ENCODE peak calls at places on chromosome 5, in four cellular contexts. P is naive thymus-derived CD4-positive, alpha-beta T cell; I is CD8-positive, alpha-beta memory T cell; G is spleen. R is an unnamed sample.
A peak's percentile ranks its signal among the peaks of the same experiment; 100 is the strongest.

GRCh38 chr5:96031180-96031579 is 69.5 kb upstream of the ELL2 start:
- DNase-seq in I (no peak), P (no peak), G (no peak), R (no peak)

GRCh38 chr5:64887910-64888309 is 119.2 kb downstream of the CWC27 start:
- DNase-seq in P (no peak), G (no peak), I (no peak), R (no peak)

GRCh38 chr5:150271296-150271692 is 18.3 kb downstream of the CAMK2A start:
- DNase-seq in P (no peak), G (no peak), I (no peak), R (no peak)

GRCh38 chr5:16970826-16971225 is 34.7 kb upstream of the MYO10 start:
- DNase-seq in P (no peak), I (no peak), G (no peak), R (no peak)

GRCh38 chr5:85670417-85670816 is 947.3 kb upstream of the COX7C start:
- DNase-seq in P (no peak), I (no peak), G (no peak), R (no peak)

GRCh38 chr5:74251106-74252032 is 389.2 kb downstream of the ENC1 start:
- DNase-seq in P (no peak), G (no peak), I (no peak), R (no peak)

GRCh38 chr5:81397169-81397568 is 3.2 kb upstream of the ACOT12 start:
- DNase-seq in G (no peak), I (no peak), P (no peak), R (no peak)

GRCh38 chr5:75361310-75361709 is 24.3 kb downstream of the HMGCR start:
- DNase-seq in I (no peak), G (no peak), P (no peak), R (no peak)

GRCh38 chr5:172733179-172733973 is 37.6 kb downstream of the DUSP1 start:
- DNase-seq in P (no peak), I (no peak), G (no peak), R (no peak)

GRCh38 chr5:134024811-134025210 is 20.0 kb upstream of the VDAC1 start:
- DNase-seq in G (peak; percentile 36), P (no peak), I (no peak), R (no peak)

GRCh38 chr5:51378061-51378409 is 5.2 kb upstream of the ISL1 start:
- DNase-seq in I (no peak), G (no peak), P (no peak), R (no peak)

GRCh38 chr5:125376059-125376641 is 629.7 kb upstream of the ZNF608 start:
- DNase-seq in P (no peak), I (no peak), G (no peak), R (no peak)

GRCh38 chr5:10069781-10070313 is 179.8 kb downstream of the ATPSCKMT start:
- DNase-seq in G (no peak), P (no peak), I (no peak), R (no peak)

GRCh38 chr5:13478831-13479465 is 465.5 kb downstream of the DNAH5 start:
- DNase-seq in I (no peak), P (no peak), G (no peak), R (no peak)

GRCh38 chr5:95712347-95712958 is 18.7 kb upstream of the RHOBTB3 start:
- DNase-seq in G (no peak), I (no peak), P (no peak), R (no peak)

GRCh38 chr5:64576241-64576640 is 70.4 kb downstream of the RGS7BP start:
- DNase-seq in G (no peak), P (no peak), I (no peak), R (no peak)

GRCh38 chr5:131968396-131968954 is 23.0 kb upstream of the MEIKIN start:
- DNase-seq in G (no peak), P (no peak), I (no peak), R (no peak)

GRCh38 chr5:73939535-73939934 is 313.5 kb downstream of the ARHGEF28 start:
- DNase-seq in G (no peak), P (no peak), I (no peak), R (no peak)

GRCh38 chr5:168898261-168898911 is 319.2 kb upstream of the PANK3 start:
- DNase-seq in P (no peak), I (no peak), G (no peak), R (no peak)

GRCh38 chr5:119395080-119395836 is 39.4 kb downstream of the TNFAIP8 start:
- DNase-seq in I (no peak), G (no peak), P (no peak), R (no peak)

GRCh38 chr5:111830333-111830732 is 73.3 kb upstream of the NREP start:
- DNase-seq in G (no peak), P (no peak), I (no peak), R (no peak)

GRCh38 chr5:633521-633955 is 21.4 kb downstream of the CEP72 start:
- DNase-seq in I (no peak), P (no peak), G (peak; percentile 54), R (no peak)

GRCh38 chr5:39161578-39161977 is 57.8 kb downstream of the FYB1 start:
- DNase-seq in G (no peak), I (no peak), P (no peak), R (no peak)

GRCh38 chr5:31827862-31828261 is 188.9 kb downstream of the PDZD2 start:
- DNase-seq in P (no peak), G (no peak), I (no peak), R (no peak)

GRCh38 chr5:91189480-91190332 is 193.4 kb downstream of the ARRDC3 start:
- DNase-seq in G (no peak), I (no peak), P (no peak), R (no peak)

GRCh38 chr5:5246736-5247135 is 106.6 kb downstream of the ADAMTS16 start:
- DNase-seq in G (no peak), I (no peak), P (no peak), R (no peak)

DNA sequence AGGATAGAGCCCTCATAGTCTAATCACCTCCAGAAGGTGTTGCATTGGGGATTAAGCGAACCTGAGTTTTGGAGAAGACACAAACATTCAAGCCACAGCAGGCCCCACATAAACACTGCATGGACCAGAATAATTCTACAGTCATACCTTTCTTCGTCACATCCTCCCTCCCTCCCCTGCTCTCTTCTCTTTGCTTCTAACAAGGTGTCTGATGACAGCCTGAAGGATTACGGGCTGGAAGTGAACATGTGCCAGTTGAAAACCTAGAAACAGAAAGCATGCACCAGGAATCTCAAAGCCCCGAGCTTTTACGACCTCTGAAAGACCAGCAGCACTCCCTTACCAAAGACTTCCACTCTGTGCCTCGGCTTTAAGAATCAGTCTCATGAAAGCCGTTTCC is 21.1 kb downstream of the MSX2 start:
- DNase-seq in P (no peak), G (no peak), I (no peak), R (no peak)
- H3K27me3 ChIP-seq in P (peaks cover 9% of the 10 kb centered on the region), G (peaks cover 56% of the 10 kb centered on the region), I (no peaks in the 10 kb centered on the region), R (no peaks in the 10 kb centered on the region)

GRCh38 chr5:135608761-135609443 is 30.1 kb upstream of the CXCL14 start:
- DNase-seq in P (no peak), G (no peak), I (no peak), R (no peak)
- H3K27me3 ChIP-seq in P (no peaks in the 10 kb centered on the region), G (peaks cover 39% of the 10 kb centered on the region), I (no peaks in the 10 kb centered on the region), R (no peaks in the 10 kb centered on the region)

DNA sequence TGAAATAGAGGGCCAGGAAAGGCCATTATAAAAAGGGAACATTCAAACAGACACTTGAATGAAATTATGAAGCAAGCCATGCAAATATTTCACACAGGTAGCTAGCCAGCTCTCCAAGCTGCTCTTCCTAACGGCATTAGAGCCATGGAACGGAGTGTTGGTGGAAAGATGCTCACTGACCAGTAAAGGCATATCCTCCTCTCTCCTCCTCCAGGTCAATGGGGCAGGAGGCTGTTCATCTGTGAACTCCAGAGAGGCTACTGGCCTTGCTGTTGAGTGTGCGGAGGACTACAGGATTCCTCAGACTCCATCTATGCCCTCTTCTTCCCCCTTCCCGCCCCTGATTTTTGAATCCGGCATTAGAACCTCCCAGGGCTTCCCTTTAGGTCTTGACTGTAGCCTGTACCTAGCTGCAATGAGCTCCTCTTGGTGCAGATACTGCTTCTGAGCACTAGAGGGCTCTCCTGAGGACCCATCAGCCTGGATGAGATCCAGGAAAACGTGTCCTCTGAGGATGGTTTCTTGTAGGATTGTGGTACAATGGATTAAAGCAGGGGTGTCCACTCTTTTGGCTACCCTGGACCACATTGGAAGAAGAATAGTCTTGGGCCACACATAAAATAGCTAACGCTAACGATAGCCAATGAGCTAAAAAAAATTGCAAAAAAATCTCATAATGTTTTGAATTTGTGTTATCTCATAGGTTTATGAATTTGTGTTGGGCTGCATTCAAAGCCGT is 162.2 kb downstream of the SREK1 start:
- DNase-seq in G (no peak), P (peak; percentile 10), I (no peak), R (no peak)
- H3K27me3 ChIP-seq in G (peaks cover 20% of the 10 kb centered on the region), P (no peaks in the 10 kb centered on the region), I (no peaks in the 10 kb centered on the region), R (no peaks in the 10 kb centered on the region)

DNA sequence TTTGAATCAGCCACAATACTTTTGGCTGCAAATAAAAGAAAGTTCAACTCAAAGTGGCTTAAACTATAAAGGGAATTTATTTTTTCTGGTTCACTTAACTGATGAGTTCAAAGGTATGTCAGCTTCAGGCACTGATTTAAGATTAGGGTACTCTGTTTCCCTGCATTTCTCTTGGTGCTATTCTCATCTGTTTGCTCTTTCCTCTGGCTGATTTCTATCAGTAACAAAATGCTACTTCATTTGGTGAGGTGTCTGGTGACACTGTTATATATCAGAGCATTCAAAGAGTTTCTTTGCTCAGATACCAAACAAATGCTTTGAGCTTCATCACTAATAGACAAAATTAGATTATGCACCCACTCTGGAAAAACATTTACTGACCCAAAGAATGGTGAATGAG is 65.9 kb upstream of the HTR4 start:
- DNase-seq in I (no peak), P (no peak), G (no peak), R (no peak)
- H3K27me3 ChIP-seq in I (no peaks in the 10 kb centered on the region), P (no peaks in the 10 kb centered on the region), G (peaks cover 16% of the 10 kb centered on the region), R (no peaks in the 10 kb centered on the region)

DNA sequence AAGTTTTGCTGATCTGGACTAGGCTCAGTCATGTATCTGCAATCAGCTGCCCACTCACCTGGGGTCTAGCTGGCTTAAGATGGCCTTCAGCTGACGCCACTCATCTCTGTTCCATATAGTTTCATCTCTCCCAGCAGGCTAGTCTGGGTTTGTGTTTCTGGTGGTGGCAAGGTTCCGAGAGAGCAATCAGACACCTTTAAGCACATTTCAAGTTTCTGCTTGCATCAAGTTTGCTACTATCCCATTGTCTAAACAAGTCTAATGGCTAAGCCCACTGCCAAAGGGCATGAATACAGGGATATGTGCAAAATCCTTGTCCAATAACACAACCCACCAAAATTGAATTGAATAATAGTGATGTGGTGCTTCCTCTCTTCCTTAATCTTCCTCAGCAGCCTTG is 251.7 kb downstream of the PIK3R1 start:
- DNase-seq in I (no peak), P (no peak), G (no peak), R (no peak)
- H3K27me3 ChIP-seq in I (no peaks in the 10 kb centered on the region), P (no peaks in the 10 kb centered on the region), G (no peaks in the 10 kb centered on the region), R (no peaks in the 10 kb centered on the region)

DNA sequence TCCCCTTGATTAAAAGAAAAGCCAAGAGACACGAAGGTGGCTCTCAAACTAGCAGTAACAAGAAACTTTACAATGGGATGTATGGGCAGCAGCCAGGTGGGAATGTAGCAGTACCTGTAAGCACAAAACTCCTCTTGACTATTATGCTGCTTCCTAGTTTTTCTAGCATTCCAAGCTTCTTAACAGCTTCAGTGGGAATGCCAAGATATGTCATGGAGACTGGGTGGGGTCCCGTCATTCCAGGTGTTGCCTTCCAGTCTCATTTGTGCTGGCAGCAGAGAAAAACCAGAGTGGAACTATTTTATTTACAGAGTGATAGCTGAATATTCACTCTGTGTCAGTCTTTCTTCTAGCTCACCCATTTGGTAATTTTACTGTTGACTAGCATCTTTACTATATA is 236.6 kb downstream of the ARL15 start:
- DNase-seq in I (no peak), P (no peak), G (no peak), R (no peak)
- H3K27me3 ChIP-seq in I (no peaks in the 10 kb centered on the region), P (no peaks in the 10 kb centered on the region), G (no peaks in the 10 kb centered on the region), R (no peaks in the 10 kb centered on the region)

R was measured in CD8-positive, alpha-beta T cell.